ENCODE peak calls at places on chromosomes 16 and 17, in six cellular contexts. G is A549, C is cardiac muscle cell, M is stomach, Q is psoas muscle, S is transverse colon. J is an unnamed sample. For H3K4me1, the result is how much of the 10 kb centered on the place peaks cover.

GRCh38 chr17:35757243-35757642 is 3.4 kb upstream of the C17orf50 start:
- DNase-seq in G (no peak), C (no peak), S (no peak), Q (no peak), M (no peak), J (no peak)

GRCh38 chr17:10265100-10265810 is 66.8 kb upstream of the GAS7 start:
- DNase-seq in M (no peak), C (peak), Q (no peak), G (no peak), S (no peak), J (no peak)

GRCh38 chr17:79788455-79788854 is 8.4 kb downstream of the CBX8 start:
- DNase-seq in S (no peak), Q (no peak), G (no peak), M (no peak), C (no peak), J (no peak)

GRCh38 chr16:11310997-11311561 is 29.9 kb upstream of the PRM1 start:
- DNase-seq in C (no peak), M (no peak), G (no peak), S (no peak), Q (no peak), J (no peak)

GRCh38 chr17:45093444-45094110 is 32.5 kb downstream of the NMT1 start:
- DNase-seq in C (peak), S (no peak), M (no peak), G (no peak), Q (peak), J (no peak)

GRCh38 chr16:61024180-61024900 is 1011.9 kb downstream of the CDH8 start:
- DNase-seq in S (no peak), Q (no peak), M (no peak), G (no peak), C (no peak), J (no peak)

GRCh38 chr16:66361604-66362135 is 4.8 kb upstream of the CDH5 start:
- DNase-seq in M (no peak), G (no peak), S (no peak), Q (no peak), C (no peak), J (no peak)

GRCh38 chr16:86732621-86733297 is 154.4 kb downstream of the FOXL1 start:
- DNase-seq in C (peak), G (no peak), S (no peak), Q (no peak), M (no peak), J (no peak)

GRCh38 chr17:69733171-69734014 is 318.9 kb downstream of the MAP2K6 start:
- DNase-seq in Q (peak), S (no peak), G (peak), M (no peak), C (peak), J (peak)

DNA sequence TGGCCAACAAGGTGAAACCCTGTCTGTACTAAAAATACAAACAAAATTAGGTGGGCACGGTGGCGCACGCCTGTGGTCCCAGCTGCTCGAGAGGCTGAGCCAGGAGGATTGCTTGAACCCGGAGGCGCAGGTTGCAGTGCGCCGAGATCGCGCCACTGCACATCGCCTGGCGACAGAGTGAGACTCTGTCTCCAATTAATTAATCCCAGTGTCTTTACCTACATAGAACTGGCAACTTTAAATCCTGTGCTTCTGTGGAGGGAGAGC is 1.5 kb upstream of the ELOB start:
- DNase-seq in G (no peak), Q (no peak), C (no peak), M (no peak), S (no peak), J (no peak)
- H3K4me3 ChIP-seq in G (peak), Q (peak), C (peak), M (no peak), S (no peak), J (no peak)

GRCh38 chr16:68357521-68357922 is 46.7 kb downstream of the PRMT7 start:
- DNase-seq in S (no peak), G (no peak), M (no peak), Q (no peak), C (no peak), J (no peak)
- TF ChIP-seq CTCF in S (no peak), G (no peak), M (no peak), Q (no peak), C (no peak), J (no peak)

DNA sequence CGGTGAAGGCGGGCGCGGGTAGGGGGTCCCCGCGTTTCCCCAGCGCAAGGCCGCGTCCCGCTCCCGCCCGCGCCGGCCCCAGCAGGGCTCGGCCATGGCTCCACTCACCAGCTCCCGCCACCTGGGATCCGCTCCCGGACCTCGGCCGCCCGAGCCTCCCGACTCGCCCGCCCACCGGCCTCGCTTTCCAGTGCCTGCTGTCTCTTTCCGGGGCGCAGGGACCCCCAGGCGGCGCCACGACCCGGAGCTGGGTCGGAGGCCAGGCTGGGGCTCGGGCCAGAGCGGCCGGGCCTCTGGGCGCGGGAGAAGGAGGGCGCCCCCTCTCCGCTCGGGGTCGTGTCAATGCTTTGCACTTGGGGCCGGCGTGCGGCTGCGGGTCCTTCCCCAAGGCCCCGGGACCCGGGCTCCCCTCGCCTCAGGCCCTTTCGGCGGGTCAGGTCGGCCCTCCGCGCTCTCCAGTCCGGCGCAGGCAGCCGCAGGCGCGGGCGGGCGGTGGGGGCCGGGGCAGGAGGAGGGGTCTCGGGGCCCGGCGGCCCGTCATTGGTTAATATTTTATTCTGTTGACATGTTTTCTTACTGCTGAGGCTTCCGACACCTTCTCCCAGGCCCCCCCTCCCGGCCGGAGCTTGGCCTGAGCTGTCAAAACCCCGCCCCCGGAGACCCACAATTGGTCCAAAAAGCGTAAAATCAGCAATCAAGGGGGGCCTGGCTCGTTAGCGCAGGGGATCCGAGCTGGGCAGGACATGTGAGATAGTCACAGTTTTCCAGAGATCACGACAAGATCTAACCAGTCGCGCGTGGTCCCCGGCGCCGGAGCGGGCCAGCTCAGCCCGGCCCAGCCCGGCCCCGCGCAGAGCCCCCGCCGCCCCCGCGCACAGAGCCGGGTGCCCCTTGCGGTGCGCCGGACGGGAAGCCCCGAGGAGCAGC is at the start of gene TBX2:
- DNase-seq in G (peak), S (peak), Q (peak), M (peak), C (peak), J (peak)
- H3K4me1 ChIP-seq in G (under half), S (half or more), Q (under half), M (half or more), C (under half), J (under half)

GRCh38 chr17:40548982-40549680 is 16.1 kb downstream of the CCR7 start:
- DNase-seq in Q (no peak), G (peak), S (peak), M (peak), C (peak), J (no peak)
- H3K4me3 ChIP-seq in Q (no peak), G (no peak), S (no peak), M (no peak), C (no peak), J (no peak)

GRCh38 chr16:30698139-30698815 is 694 bp upstream of the SRCAP start:
- DNase-seq in Q (peak), M (peak), S (peak), C (peak), G (peak), J (peak)
- TF ChIP-seq CTCF in Q (no peak), M (no peak), S (no peak), C (no peak), G (no peak), J (no peak)

GRCh38 chr17:11787074-11787473 is 188.8 kb downstream of the DNAH9 start:
- DNase-seq in M (no peak), S (no peak), Q (no peak), G (no peak), C (no peak), J (no peak)
- H3K4me1 ChIP-seq in M (under half), S (under half), Q (under half), G (under half), C (under half), J (under half)

J was measured in heart right ventricle.